ENCODE peak calls at places on chromosomes 7 and 10, in nine cellular contexts. One of them, this sample, is unnamed.
A peak's percentile ranks its signal among the peaks of the same experiment; 100 is the strongest.

GRCh38 chr7:143299840-143300239 is 11.7 kb downstream of the CASP2 start:
- DNase-seq in adrenal gland: peak; percentile 63
- DNase-seq in cardiac muscle cell: peak; percentile 44
- DNase-seq in heart left ventricle: no peak
- DNase-seq in colonic mucosa: peak; percentile 58
- DNase-seq in HCT116: peak; percentile 23
- DNase-seq in psoas muscle: no peak
- DNase-seq in lower lobe of right lung: no peak
- DNase-seq in PC-3: peak; percentile 52
- DNase-seq in this sample: peak; percentile 69

GRCh38 chr10:4719040-4719439 is 107.0 kb upstream of the AKR1E2 start:
- DNase-seq in lower lobe of right lung: no peak
- DNase-seq in psoas muscle: no peak
- DNase-seq in colonic mucosa: no peak
- DNase-seq in HCT116: no peak
- DNase-seq in PC-3: no peak
- DNase-seq in cardiac muscle cell: no peak
- DNase-seq in heart left ventricle: no peak
- DNase-seq in adrenal gland: no peak
- DNase-seq in this sample: no peak

GRCh38 chr7:131364767-131365344 is 37.2 kb downstream of the MKLN1 start:
- DNase-seq in PC-3: no peak
- DNase-seq in adrenal gland: no peak
- DNase-seq in colonic mucosa: no peak
- DNase-seq in lower lobe of right lung: no peak
- DNase-seq in cardiac muscle cell: no peak
- DNase-seq in heart left ventricle: no peak
- DNase-seq in psoas muscle: no peak
- DNase-seq in HCT116: no peak
- DNase-seq in this sample: no peak

GRCh38 chr7:17941171-17941490 is 837 bp upstream of the SNX13 start:
- DNase-seq in adrenal gland: no peak
- DNase-seq in cardiac muscle cell: no peak
- DNase-seq in psoas muscle: no peak
- DNase-seq in heart left ventricle: no peak
- DNase-seq in lower lobe of right lung: no peak
- DNase-seq in colonic mucosa: no peak
- DNase-seq in PC-3: peak; percentile 32
- DNase-seq in HCT116: no peak
- DNase-seq in this sample: peak; percentile 16

GRCh38 chr7:140653319-140654108 is 12.9 kb upstream of the DENND2A start:
- DNase-seq in adrenal gland: peak; percentile 71
- DNase-seq in psoas muscle: no peak
- DNase-seq in heart left ventricle: peak; percentile 64
- DNase-seq in PC-3: peak; percentile 87
- DNase-seq in colonic mucosa: peak; percentile 82
- DNase-seq in cardiac muscle cell: peak; percentile 87
- DNase-seq in lower lobe of right lung: no peak
- DNase-seq in HCT116: peak; percentile 65
- DNase-seq in this sample: no peak

GRCh38 chr7:159117366-159118219 is 27.1 kb downstream of the VIPR2 start:
- DNase-seq in HCT116: no peak
- DNase-seq in PC-3: no peak
- DNase-seq in lower lobe of right lung: no peak
- DNase-seq in adrenal gland: no peak
- DNase-seq in colonic mucosa: no peak
- DNase-seq in heart left ventricle: no peak
- DNase-seq in cardiac muscle cell: peak; percentile 14
- DNase-seq in psoas muscle: peak; percentile 30
- DNase-seq in this sample: no peak

GRCh38 chr7:791481-791880 is 40.8 kb upstream of the SUN1 start:
- DNase-seq in colonic mucosa: no peak
- DNase-seq in psoas muscle: no peak
- DNase-seq in PC-3: no peak
- DNase-seq in cardiac muscle cell: no peak
- DNase-seq in heart left ventricle: no peak
- DNase-seq in adrenal gland: no peak
- DNase-seq in HCT116: no peak
- DNase-seq in lower lobe of right lung: no peak
- DNase-seq in this sample: no peak

GRCh38 chr10:20890009-20890408 is 7.1 kb downstream of the NEBL start:
- DNase-seq in HCT116: no peak
- DNase-seq in colonic mucosa: no peak
- DNase-seq in lower lobe of right lung: no peak
- DNase-seq in PC-3: no peak
- DNase-seq in cardiac muscle cell: peak; percentile 28
- DNase-seq in adrenal gland: no peak
- DNase-seq in psoas muscle: no peak
- DNase-seq in heart left ventricle: no peak
- DNase-seq in this sample: no peak

GRCh38 chr10:89296227-89296648 is 5.6 kb upstream of the IFIT2 start:
- DNase-seq in PC-3: no peak
- DNase-seq in HCT116: no peak
- DNase-seq in psoas muscle: peak; percentile 74
- DNase-seq in cardiac muscle cell: no peak
- DNase-seq in lower lobe of right lung: peak; percentile 44
- DNase-seq in heart left ventricle: no peak
- DNase-seq in adrenal gland: no peak
- DNase-seq in colonic mucosa: no peak
- DNase-seq in this sample: no peak

GRCh38 chr7:159306012-159306411 is 161.3 kb upstream of the VIPR2 start:
- DNase-seq in adrenal gland: no peak
- DNase-seq in psoas muscle: no peak
- DNase-seq in colonic mucosa: no peak
- DNase-seq in heart left ventricle: no peak
- DNase-seq in HCT116: no peak
- DNase-seq in cardiac muscle cell: no peak
- DNase-seq in lower lobe of right lung: no peak
- DNase-seq in PC-3: no peak
- DNase-seq in this sample: no peak

GRCh38 chr10:124598773-124599587 is 137.4 kb downstream of the LHPP start:
- DNase-seq in cardiac muscle cell: no peak
- DNase-seq in lower lobe of right lung: no peak
- DNase-seq in psoas muscle: peak; percentile 41
- DNase-seq in PC-3: no peak
- DNase-seq in HCT116: no peak
- DNase-seq in adrenal gland: no peak
- DNase-seq in colonic mucosa: no peak
- DNase-seq in heart left ventricle: no peak
- DNase-seq in this sample: peak; percentile 39

GRCh38 chr10:110419265-110419664 is 78.4 kb upstream of the DUSP5 start:
- DNase-seq in psoas muscle: no peak
- DNase-seq in colonic mucosa: no peak
- DNase-seq in lower lobe of right lung: no peak
- DNase-seq in HCT116: no peak
- DNase-seq in adrenal gland: no peak
- DNase-seq in PC-3: no peak
- DNase-seq in heart left ventricle: no peak
- DNase-seq in cardiac muscle cell: no peak
- DNase-seq in this sample: no peak

GRCh38 chr10:110413903-110414562 is 83.7 kb upstream of the DUSP5 start:
- DNase-seq in HCT116: no peak
- DNase-seq in colonic mucosa: no peak
- DNase-seq in heart left ventricle: no peak
- DNase-seq in cardiac muscle cell: peak; percentile 42
- DNase-seq in psoas muscle: no peak
- DNase-seq in PC-3: no peak
- DNase-seq in adrenal gland: no peak
- DNase-seq in lower lobe of right lung: no peak
- DNase-seq in this sample: no peak

GRCh38 chr10:110414563-110415309 is 83.0 kb upstream of the DUSP5 start:
- DNase-seq in colonic mucosa: peak; percentile 46
- DNase-seq in lower lobe of right lung: no peak
- DNase-seq in cardiac muscle cell: no peak
- DNase-seq in psoas muscle: no peak
- DNase-seq in heart left ventricle: no peak
- DNase-seq in HCT116: peak; percentile 98
- DNase-seq in adrenal gland: no peak
- DNase-seq in PC-3: peak; percentile 96
- DNase-seq in this sample: peak; percentile 81

GRCh38 chr10:110415809-110416208 is 81.9 kb upstream of the DUSP5 start:
- DNase-seq in colonic mucosa: no peak
- DNase-seq in heart left ventricle: no peak
- DNase-seq in psoas muscle: peak; percentile 1
- DNase-seq in HCT116: no peak
- DNase-seq in adrenal gland: peak; percentile 29
- DNase-seq in cardiac muscle cell: peak; percentile 33
- DNase-seq in PC-3: no peak
- DNase-seq in lower lobe of right lung: no peak
- DNase-seq in this sample: no peak

DNA sequence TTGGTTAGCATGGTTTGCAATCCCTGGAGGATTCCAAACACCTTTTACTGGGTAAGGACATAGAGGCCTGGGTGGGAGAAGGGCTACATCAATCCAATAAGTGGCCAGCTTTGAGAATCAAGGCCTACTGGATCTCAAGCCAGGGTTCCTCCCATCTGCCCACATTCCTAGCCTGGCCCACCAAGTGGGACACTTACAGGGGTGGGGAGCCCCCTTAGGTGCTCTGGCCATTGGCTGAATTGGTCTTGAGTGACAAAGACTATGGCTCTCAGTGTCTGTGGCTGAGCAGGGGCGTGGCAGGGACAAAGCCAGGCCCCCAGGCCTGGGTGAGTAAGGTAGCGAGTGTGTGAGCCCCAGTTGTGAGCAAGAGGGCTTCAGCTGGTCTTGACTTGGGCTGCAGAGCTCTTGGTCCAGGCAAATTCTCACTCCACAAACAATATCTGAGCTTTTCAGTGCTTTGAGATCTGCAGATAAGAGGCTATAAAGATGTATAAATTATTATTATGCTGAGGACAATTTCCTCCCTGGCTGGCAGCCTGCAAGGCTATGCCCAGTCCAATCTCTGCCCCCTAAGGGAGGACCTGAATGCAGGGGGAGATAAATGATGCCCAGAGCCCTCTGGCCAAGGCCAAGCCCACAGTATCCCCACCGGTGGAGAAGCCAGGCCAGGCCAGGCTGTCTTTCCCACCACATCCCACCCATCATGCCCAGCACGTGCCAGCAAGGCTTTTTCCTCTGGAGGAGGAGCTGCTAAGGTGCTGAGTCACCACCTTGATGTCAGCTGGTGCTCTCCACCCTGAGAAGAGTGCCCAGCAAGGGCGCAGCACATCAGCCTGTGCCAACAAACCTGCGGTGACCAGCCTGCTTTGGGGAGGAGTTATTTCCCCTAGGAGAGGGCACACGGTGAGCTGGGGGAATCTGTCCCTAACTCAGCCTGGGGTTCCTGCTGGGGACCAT is 80.7 kb upstream of the DUSP5 start:
- DNase-seq in psoas muscle: no peak
- DNase-seq in PC-3: peak; percentile 55
- DNase-seq in cardiac muscle cell: no peak
- DNase-seq in adrenal gland: no peak
- DNase-seq in heart left ventricle: no peak
- DNase-seq in colonic mucosa: peak; percentile 74
- DNase-seq in HCT116: no peak
- DNase-seq in lower lobe of right lung: no peak
- DNase-seq in this sample: peak; percentile 75
- H3K4me1 ChIP-seq in psoas muscle: no peaks in the 10 kb centered on the region
- H3K4me1 ChIP-seq in PC-3: peaks cover 54% of the 10 kb centered on the region
- H3K4me1 ChIP-seq in cardiac muscle cell: peaks cover 40% of the 10 kb centered on the region
- H3K4me1 ChIP-seq in adrenal gland: no peaks in the 10 kb centered on the region
- H3K4me1 ChIP-seq in heart left ventricle: no peaks in the 10 kb centered on the region
- H3K4me1 ChIP-seq in colonic mucosa: peaks cover 7% of the 10 kb centered on the region
- H3K4me1 ChIP-seq in HCT116: peaks cover 84% of the 10 kb centered on the region
- H3K4me1 ChIP-seq in lower lobe of right lung: peaks cover 22% of the 10 kb centered on the region
- H3K4me1 ChIP-seq in this sample: peaks cover 13% of the 10 kb centered on the region

GRCh38 chr7:20026762-20027161 is 190.4 kb downstream of the MACC1 start:
- DNase-seq in colonic mucosa: no peak
- DNase-seq in heart left ventricle: no peak
- DNase-seq in PC-3: no peak
- DNase-seq in psoas muscle: no peak
- DNase-seq in adrenal gland: no peak
- DNase-seq in HCT116: no peak
- DNase-seq in lower lobe of right lung: no peak
- DNase-seq in cardiac muscle cell: no peak
- DNase-seq in this sample: no peak
- H3K4me1 ChIP-seq in colonic mucosa: no peaks in the 10 kb centered on the region
- H3K4me1 ChIP-seq in heart left ventricle: no peaks in the 10 kb centered on the region
- H3K4me1 ChIP-seq in PC-3: peaks cover 16% of the 10 kb centered on the region
- H3K4me1 ChIP-seq in psoas muscle: no peaks in the 10 kb centered on the region
- H3K4me1 ChIP-seq in adrenal gland: no peaks in the 10 kb centered on the region
- H3K4me1 ChIP-seq in HCT116: peaks cover 13% of the 10 kb centered on the region
- H3K4me1 ChIP-seq in lower lobe of right lung: no peaks in the 10 kb centered on the region
- H3K4me1 ChIP-seq in cardiac muscle cell: no peaks in the 10 kb centered on the region
- H3K4me1 ChIP-seq in this sample: no peaks in the 10 kb centered on the region

DNA sequence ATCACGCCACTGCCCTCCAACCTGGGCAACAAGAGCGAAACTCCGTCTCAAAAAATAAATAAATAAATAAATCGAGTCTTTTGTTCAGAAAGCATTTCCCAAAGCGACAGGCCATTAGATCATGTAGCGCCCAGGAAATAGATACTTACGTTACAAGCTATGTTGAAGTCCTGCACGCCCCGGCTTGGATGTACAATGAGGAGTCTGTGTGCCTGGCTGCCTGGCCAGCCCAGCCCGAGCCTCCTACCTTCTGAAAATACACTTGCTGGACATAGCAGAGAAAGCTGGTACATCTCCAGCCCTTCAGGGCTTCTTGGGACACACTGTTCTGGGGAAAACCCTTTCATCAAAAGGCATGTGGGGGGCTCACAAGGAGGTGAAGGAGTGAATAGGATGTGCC is 22.1 kb downstream of the FGFR2 start:
- DNase-seq in HCT116: no peak
- DNase-seq in lower lobe of right lung: no peak
- DNase-seq in colonic mucosa: no peak
- DNase-seq in psoas muscle: no peak
- DNase-seq in PC-3: no peak
- DNase-seq in heart left ventricle: no peak
- DNase-seq in adrenal gland: no peak
- DNase-seq in cardiac muscle cell: no peak
- DNase-seq in this sample: no peak
- H3K4me1 ChIP-seq in HCT116: peaks cover 20% of the 10 kb centered on the region
- H3K4me1 ChIP-seq in lower lobe of right lung: peaks cover 17% of the 10 kb centered on the region
- H3K4me1 ChIP-seq in colonic mucosa: no peaks in the 10 kb centered on the region
- H3K4me1 ChIP-seq in psoas muscle: no peaks in the 10 kb centered on the region
- H3K4me1 ChIP-seq in PC-3: peaks cover 12% of the 10 kb centered on the region
- H3K4me1 ChIP-seq in heart left ventricle: no peaks in the 10 kb centered on the region
- H3K4me1 ChIP-seq in adrenal gland: no peaks in the 10 kb centered on the region
- H3K4me1 ChIP-seq in cardiac muscle cell: peaks cover 79% of the 10 kb centered on the region
- H3K4me1 ChIP-seq in this sample: peaks cover 13% of the 10 kb centered on the region

GRCh38 chr10:32956365-32957197 is 1.4 kb downstream of the ITGB1 start:
- DNase-seq in PC-3: peak; percentile 34
- DNase-seq in lower lobe of right lung: no peak
- DNase-seq in colonic mucosa: no peak
- DNase-seq in cardiac muscle cell: no peak
- DNase-seq in adrenal gland: no peak
- DNase-seq in psoas muscle: no peak
- DNase-seq in heart left ventricle: no peak
- DNase-seq in HCT116: no peak
- DNase-seq in this sample: no peak
- H3K4me1 ChIP-seq in PC-3: peaks cover 68% of the 10 kb centered on the region
- H3K4me1 ChIP-seq in lower lobe of right lung: peaks cover 77% of the 10 kb centered on the region
- H3K4me1 ChIP-seq in colonic mucosa: peaks cover 7% of the 10 kb centered on the region
- H3K4me1 ChIP-seq in cardiac muscle cell: peaks cover 43% of the 10 kb centered on the region
- H3K4me1 ChIP-seq in adrenal gland: peaks cover 55% of the 10 kb centered on the region
- H3K4me1 ChIP-seq in psoas muscle: peaks cover 70% of the 10 kb centered on the region
- H3K4me1 ChIP-seq in heart left ventricle: peaks cover 18% of the 10 kb centered on the region
- H3K4me1 ChIP-seq in HCT116: peaks cover 83% of the 10 kb centered on the region
- H3K4me1 ChIP-seq in this sample: peaks cover 17% of the 10 kb centered on the region

DNA sequence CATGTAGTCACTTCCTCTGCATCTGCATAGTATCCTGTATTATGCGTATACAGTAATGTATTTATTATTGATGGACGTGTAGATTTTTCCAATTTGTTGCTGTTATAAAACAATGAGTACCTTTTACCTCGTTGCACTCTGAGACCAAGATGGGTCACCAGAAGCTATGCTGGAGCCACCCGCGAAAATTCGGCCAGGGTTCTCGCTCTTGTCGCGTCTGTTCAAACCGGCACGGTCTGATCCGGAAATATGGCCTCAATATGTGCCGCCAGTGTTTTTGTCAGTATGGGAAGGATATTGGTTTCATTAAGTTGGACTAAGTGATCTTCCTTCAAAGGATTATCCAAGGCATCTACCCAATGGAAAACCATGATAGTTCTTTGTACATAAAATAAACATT is 1.0 kb downstream of the PSMC2 start:
- DNase-seq in heart left ventricle: no peak
- DNase-seq in adrenal gland: no peak
- DNase-seq in cardiac muscle cell: no peak
- DNase-seq in HCT116: no peak
- DNase-seq in psoas muscle: no peak
- DNase-seq in colonic mucosa: no peak
- DNase-seq in lower lobe of right lung: no peak
- DNase-seq in PC-3: no peak
- DNase-seq in this sample: no peak
- H3K4me1 ChIP-seq in heart left ventricle: peaks cover 15% of the 10 kb centered on the region
- H3K4me1 ChIP-seq in adrenal gland: peaks cover 12% of the 10 kb centered on the region
- H3K4me1 ChIP-seq in cardiac muscle cell: peaks cover 8% of the 10 kb centered on the region
- H3K4me1 ChIP-seq in HCT116: peaks cover 17% of the 10 kb centered on the region
- H3K4me1 ChIP-seq in psoas muscle: peaks cover 58% of the 10 kb centered on the region
- H3K4me1 ChIP-seq in colonic mucosa: peaks cover 2% of the 10 kb centered on the region
- H3K4me1 ChIP-seq in lower lobe of right lung: peaks cover 49% of the 10 kb centered on the region
- H3K4me1 ChIP-seq in PC-3: peaks cover 33% of the 10 kb centered on the region
- H3K4me1 ChIP-seq in this sample: peaks cover 15% of the 10 kb centered on the region

This sample was measured in mucosa of descending colon.